ENCODE peak calls at places on chromosome X, in five cellular contexts. A is HepG2, I is A549, Z is K562, H is H1. C is an unnamed sample.

GRCh38 chrX:13283512-13283911 is 36.3 kb downstream of the ATXN3L start:
- DNase-seq in A (no peak), I (no peak), H (no peak), Z (peak; percentile 20), C (no peak)

GRCh38 chrX:77451041-77451440 is 3.9 kb downstream of the FGF16 start:
- DNase-seq in Z (no peak), A (no peak), I (no peak), H (no peak), C (no peak)

GRCh38 chrX:123993904-123994635 is 32.6 kb downstream of the STAG2 start:
- DNase-seq in I (no peak), A (no peak), Z (no peak), H (no peak), C (no peak)

GRCh38 chrX:48919360-48919821 is 567 bp upstream of the PIM2 start:
- DNase-seq in A (no peak), I (no peak), H (peak; percentile 56), Z (no peak), C (no peak)

GRCh38 chrX:14051416-14051815 is 21.7 kb upstream of the GEMIN8 start:
- DNase-seq in I (peak; percentile 41), Z (no peak), A (no peak), H (no peak), C (no peak)

GRCh38 chrX:34813618-34814017 is 129.0 kb upstream of the FAM47B start:
- DNase-seq in H (no peak), I (no peak), A (no peak), Z (no peak), C (no peak)

GRCh38 chrX:33053001-33053400 is 158.3 kb downstream of the DMD start:
- DNase-seq in Z (no peak), I (no peak), H (no peak), A (no peak), C (no peak)

GRCh38 chrX:44432641-44433040 is 89.2 kb upstream of the EFHC2 start:
- DNase-seq in A (no peak), I (no peak), H (no peak), Z (no peak), C (no peak)

GRCh38 chrX:123336666-123337065 is 152.6 kb downstream of the GRIA3 start:
- DNase-seq in Z (no peak), A (no peak), I (no peak), H (no peak), C (no peak)

GRCh38 chrX:15350329-15350996 is 15.1 kb upstream of the PIGA start:
- DNase-seq in A (no peak), Z (peak; percentile 8), H (peak; percentile 45), I (no peak), C (no peak)
- TF ChIP-seq HDAC2 in A (no peak), Z (no peak), H (no peak), I (no peak), C (no peak)

GRCh38 chrX:9794495-9794894 is 8.3 kb downstream of the SHROOM2 start:
- DNase-seq in A (no peak), I (no peak), Z (no peak), H (no peak), C (no peak)
- TF ChIP-seq HDAC2 in A (no peak), I (no peak), Z (no peak), H (no peak), C (no peak)

GRCh38 chrX:155263854-155264628 is at the start of gene RAB39B:
- DNase-seq in I (peak; percentile 74), Z (no peak), A (peak; percentile 26), H (peak; percentile 64), C (peak; percentile 24)
- TF ChIP-seq HDAC2 in I (peak; percentile 72), Z (no peak), A (no peak), H (no peak), C (no peak)

GRCh38 chrX:87702795-87703194 is 185.2 kb downstream of the KLHL4 start:
- DNase-seq in Z (no peak), A (no peak), H (no peak), I (no peak), C (no peak)

GRCh38 chrX:87693204-87693603 is 175.6 kb downstream of the KLHL4 start:
- DNase-seq in Z (no peak), I (no peak), H (no peak), A (no peak), C (no peak)

DNA sequence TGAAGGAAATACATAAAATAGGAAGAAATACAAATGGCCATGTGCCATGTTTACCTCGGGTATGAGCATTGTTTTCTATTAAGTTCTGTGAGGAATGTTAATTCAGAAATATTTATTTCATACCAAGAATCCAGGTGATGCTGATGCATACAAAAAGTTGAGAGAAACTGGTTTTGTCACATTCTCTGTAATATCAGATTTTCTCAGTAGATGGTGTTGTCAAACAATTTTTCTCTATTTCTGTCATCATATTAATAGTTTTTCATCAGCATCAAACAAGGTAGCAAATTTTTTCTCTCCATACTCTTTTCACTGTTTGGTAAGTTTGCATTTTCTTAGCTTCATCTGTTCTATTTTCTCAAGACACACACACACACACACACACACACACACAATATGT is 179.8 kb downstream of the KLHL4 start:
- DNase-seq in H (no peak), Z (no peak), A (no peak), I (no peak), C (no peak)
- TF ChIP-seq HDAC2 in H (no peak), Z (no peak), A (no peak), I (no peak), C (no peak)

GRCh38 chrX:97367149-97367548 is 483.4 kb downstream of the RPA4 start:
- DNase-seq in I (no peak), A (no peak), H (no peak), Z (no peak), C (no peak)
- TF ChIP-seq HDAC2 in I (no peak), A (no peak), H (no peak), Z (no peak), C (no peak)

GRCh38 chrX:119698835-119699234 is 5.9 kb upstream of the SEPTIN6 start:
- DNase-seq in I (peak; percentile 75), H (no peak), Z (peak; percentile 56), A (peak; percentile 41), C (no peak)
- TF ChIP-seq HDAC2 in I (no peak), H (no peak), Z (no peak), A (no peak), C (no peak)

GRCh38 chrX:67780694-67781109 is 236.9 kb downstream of the AR start:
- DNase-seq in H (no peak), A (no peak), Z (peak; percentile 7), I (peak; percentile 46), C (no peak)
- TF ChIP-seq HDAC2 in H (no peak), A (no peak), Z (no peak), I (no peak), C (no peak)

DNA sequence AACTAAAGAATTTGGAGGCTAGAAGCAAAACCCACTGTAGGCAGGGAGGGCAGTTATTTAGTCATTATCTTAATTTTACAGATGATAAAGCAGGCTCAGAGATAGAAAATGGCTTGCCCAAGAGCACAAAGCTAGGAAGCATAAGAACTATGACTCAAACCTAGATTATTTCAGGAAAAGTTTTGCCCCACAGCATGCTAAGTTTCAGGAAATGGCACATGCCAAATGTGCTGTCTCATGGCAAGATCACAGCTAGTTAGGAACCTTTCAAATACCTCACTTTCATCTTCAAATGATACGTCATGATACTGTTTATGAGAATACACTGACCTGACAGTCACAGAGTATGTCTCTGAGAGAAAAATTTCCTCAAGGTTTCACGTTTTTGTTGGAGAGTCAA is 78.5 kb upstream of the SPANXC start:
- DNase-seq in A (no peak), I (no peak), H (no peak), Z (no peak), C (no peak)
- TF ChIP-seq HDAC2 in A (no peak), I (no peak), H (no peak), Z (no peak), C (no peak)

C was measured in GM12878.